ENCODE peak calls at places on chromosome X, in seven cellular contexts. E is HepG2, F is spleen, N is transverse colon, J is A549, O is stomach, C is K562. T is an unnamed sample. For H3K4me1, the result is how much of the 10 kb centered on the place peaks cover.

GRCh38 chrX:129980043-129980442 is 2.4 kb upstream of the BCORL1 start:
- DNase-seq in E (no peak), F (peak), N (peak), J (no peak), O (peak), C (no peak), T (peak)

GRCh38 chrX:23694606-23695005 is 27.3 kb downstream of the PRDX4 start:
- DNase-seq in E (peak), F (no peak), N (peak), J (peak), O (peak), C (peak), T (peak)

GRCh38 chrX:40449396-40449795 is 131.4 kb upstream of the ATP6AP2 start:
- DNase-seq in E (no peak), F (no peak), N (no peak), J (no peak), O (no peak), C (no peak), T (no peak)

GRCh38 chrX:11319689-11320302 is 26.6 kb downstream of the AMELX start:
- DNase-seq in E (no peak), F (no peak), N (no peak), J (no peak), O (no peak), C (no peak), T (no peak)

GRCh38 chrX:29530520-29530919 is 684.8 kb upstream of the MAGEB2 start:
- DNase-seq in E (no peak), F (no peak), N (no peak), J (no peak), O (no peak), C (no peak), T (no peak)

GRCh38 chrX:14027031-14027430 is 2.7 kb downstream of the GEMIN8 start:
- DNase-seq in E (no peak), F (no peak), N (no peak), J (no peak), O (no peak), C (no peak), T (peak)

GRCh38 chrX:38311743-38312142 is 15.6 kb downstream of the RPGR start:
- DNase-seq in E (no peak), F (no peak), N (no peak), J (no peak), O (no peak), C (no peak), T (no peak)

GRCh38 chrX:40539214-40540142 is 41.3 kb upstream of the ATP6AP2 start:
- DNase-seq in E (no peak), F (peak), N (peak), J (no peak), O (no peak), C (peak), T (peak)

GRCh38 chrX:108245462-108245861 is 153.9 kb downstream of the ATG4A start:
- DNase-seq in E (no peak), F (no peak), N (no peak), J (no peak), O (no peak), C (no peak), T (no peak)

GRCh38 chrX:46840946-46841740 is 4.3 kb downstream of the RP2 start:
- DNase-seq in E (no peak), F (no peak), N (no peak), J (no peak), O (no peak), C (no peak), T (no peak)

GRCh38 chrX:5646818-5647217 is 581.8 kb downstream of the NLGN4X start:
- DNase-seq in E (no peak), F (no peak), N (peak), J (no peak), O (no peak), C (no peak), T (no peak)
- H3K4me1 ChIP-seq in E (under half), F (under half), N (under half), J (under half), O (under half), C (under half), T (under half)

GRCh38 chrX:968391-968790 is 244.1 kb downstream of the CRLF2 start:
- DNase-seq in E (no peak), F (no peak), N (no peak), J (no peak), O (no peak), C (no peak), T (no peak)

GRCh38 chrX:973010-973409 is 239.4 kb downstream of the CRLF2 start:
- DNase-seq in E (no peak), F (no peak), N (no peak), J (no peak), O (no peak), C (no peak), T (no peak)
- TF ChIP-seq POLR2A in E (no peak), F (no peak), N (no peak), J (no peak), O (no peak), C (no peak), T (no peak)

GRCh38 chrX:24696241-24696640 is 2.5 kb downstream of the POLA1 start:
- DNase-seq in E (no peak), F (no peak), N (no peak), J (no peak), O (no peak), C (no peak), T (no peak)
- H3K27ac ChIP-seq in E (no peak), F (no peak), N (no peak), J (no peak), O (no peak), C (no peak), T (no peak)

DNA sequence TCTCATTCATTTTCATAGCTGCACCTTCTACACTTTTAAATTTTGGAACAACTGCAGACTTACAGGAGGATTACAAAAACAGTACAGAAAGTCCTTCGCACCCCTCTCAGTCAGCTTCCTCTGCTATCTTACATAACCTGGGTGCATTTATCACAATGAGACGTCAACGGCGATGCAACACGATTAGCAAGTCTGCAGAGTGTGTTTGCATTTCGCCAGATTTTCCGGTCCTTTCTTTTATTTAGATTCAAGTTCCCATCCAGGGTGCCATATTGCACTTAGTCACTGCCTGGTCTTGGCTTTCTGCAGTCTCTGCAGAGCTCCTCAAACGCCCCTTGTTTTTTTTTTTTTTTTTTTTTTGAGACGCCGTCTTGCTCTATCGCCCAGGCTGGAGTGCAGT is 85.9 kb downstream of the ASMT start:
- DNase-seq in E (no peak), F (no peak), N (no peak), J (no peak), O (no peak), C (no peak), T (no peak)
- H3K4me1 ChIP-seq in E (under half), F (under half), N (under half), J (under half), O (under half), C (under half), T (under half)

GRCh38 chrX:20266810-20267598 is at the start of gene RPS6KA3:
- DNase-seq in E (peak), F (peak), N (peak), J (peak), O (peak), C (peak), T (peak)
- TF ChIP-seq POLR2A in E (peak), F (peak), N (peak), J (peak), O (no peak), C (peak), T (peak)

GRCh38 chrX:81263067-81263466 is 61.2 kb downstream of the SH3BGRL start:
- DNase-seq in E (no peak), F (no peak), N (no peak), J (no peak), O (no peak), C (no peak), T (no peak)
- H3K27ac ChIP-seq in E (no peak), F (no peak), N (peak), J (no peak), O (peak), C (no peak), T (no peak)

T was measured in body of pancreas.